ENCODE peak calls at places on chromosomes 16 and 17, in eight cellular contexts. Y is CD8-positive, alpha-beta T cell; Z is spleen; T is endothelial cell; D is mesothelial cell of epicardium; O is GM13977; E is OCI-LY7; C is Peyer's patch. G is an unnamed sample.
A peak's percentile ranks its signal among the peaks of the same experiment; 100 is the strongest.

GRCh38 chr17:16491703-16492612 is at the start of gene LRRC75A:
- DNase-seq in Y (peak; percentile 33), Z (peak; percentile 88), T (peak; percentile 51), D (peak; percentile 76), O (peak; percentile 86), E (no peak), C (peak; percentile 21), G (no peak)

GRCh38 chr17:3659541-3660111 is 8.8 kb downstream of the TAX1BP3 start:
- DNase-seq in Y (no peak), Z (no peak), T (no peak), D (no peak), O (no peak), E (no peak), C (no peak), G (peak; percentile 58)

GRCh38 chr17:35188111-35188510 is 6.1 kb downstream of the SLC35G3 start:
- DNase-seq in Y (no peak), Z (no peak), T (no peak), D (no peak), O (no peak), E (no peak), C (no peak), G (no peak)

GRCh38 chr16:14658063-14658462 is 25.3 kb downstream of the BFAR start:
- DNase-seq in Y (no peak), Z (no peak), T (no peak), D (no peak), O (peak; percentile 54), E (peak; percentile 63), C (no peak), G (no peak)

GRCh38 chr16:8622315-8622656 is 788 bp downstream of the METTL22 start:
- DNase-seq in Y (no peak), Z (no peak), T (peak; percentile 6), D (no peak), O (peak; percentile 48), E (peak; percentile 16), C (no peak), G (no peak)

GRCh38 chr16:85715169-85716015 is 26.6 kb upstream of the GINS2 start:
- DNase-seq in Y (no peak), Z (no peak), T (no peak), D (no peak), O (no peak), E (no peak), C (no peak), G (no peak)

GRCh38 chr17:35312790-35313711 is 60.4 kb downstream of the SLFN11 start:
- DNase-seq in Y (peak; percentile 77), Z (peak; percentile 89), T (peak; percentile 46), D (no peak), O (peak; percentile 69), E (peak; percentile 66), C (peak; percentile 80), G (no peak)

GRCh38 chr17:5118219-5118618 is 2.4 kb downstream of the USP6 start:
- DNase-seq in Y (no peak), Z (no peak), T (no peak), D (no peak), O (no peak), E (no peak), C (no peak), G (no peak)

GRCh38 chr16:23595951-23596720 is at the start of gene NDUFAB1:
- DNase-seq in Y (peak; percentile 86), Z (peak; percentile 99), T (peak; percentile 96), D (peak; percentile 96), O (peak; percentile 95), E (peak; percentile 93), C (peak; percentile 88), G (peak; percentile 62)

GRCh38 chr17:27259356-27259755 is 34.6 kb upstream of the WSB1 start:
- DNase-seq in Y (no peak), Z (no peak), T (no peak), D (no peak), O (no peak), E (no peak), C (no peak), G (no peak)

GRCh38 chr17:4665027-4665426 is 23.5 kb upstream of the ALOX15 start:
- DNase-seq in Y (no peak), Z (no peak), T (no peak), D (no peak), O (no peak), E (no peak), C (no peak), G (no peak)

GRCh38 chr17:72187544-72187943 is 66.7 kb downstream of the SOX9 start:
- DNase-seq in Y (no peak), Z (no peak), T (no peak), D (no peak), O (no peak), E (no peak), C (no peak), G (no peak)

GRCh38 chr16:77408607-77409006 is 26.2 kb downstream of the ADAMTS18 start:
- DNase-seq in Y (no peak), Z (no peak), T (no peak), D (no peak), O (no peak), E (no peak), C (no peak), G (no peak)

GRCh38 chr16:79293831-79294230 is 306.7 kb downstream of the MAF start:
- DNase-seq in Y (no peak), Z (no peak), T (no peak), D (no peak), O (no peak), E (no peak), C (no peak), G (no peak)

GRCh38 chr17:74529243-74529642 is 2.0 kb downstream of the CD300LB start:
- DNase-seq in Y (no peak), Z (no peak), T (peak; percentile 1), D (peak; percentile 20), O (peak; percentile 0), E (no peak), C (peak; percentile 11), G (no peak)

GRCh38 chr17:46951681-46952080 is 27.4 kb downstream of the RPRML start:
- DNase-seq in Y (no peak), Z (no peak), T (no peak), D (no peak), O (no peak), E (no peak), C (no peak), G (no peak)

GRCh38 chr17:59786536-59787319 is 79.3 kb downstream of the VMP1 start:
- DNase-seq in Y (peak; percentile 55), Z (no peak), T (no peak), D (peak; percentile 49), O (peak; percentile 66), E (peak; percentile 68), C (peak; percentile 69), G (no peak)

DNA sequence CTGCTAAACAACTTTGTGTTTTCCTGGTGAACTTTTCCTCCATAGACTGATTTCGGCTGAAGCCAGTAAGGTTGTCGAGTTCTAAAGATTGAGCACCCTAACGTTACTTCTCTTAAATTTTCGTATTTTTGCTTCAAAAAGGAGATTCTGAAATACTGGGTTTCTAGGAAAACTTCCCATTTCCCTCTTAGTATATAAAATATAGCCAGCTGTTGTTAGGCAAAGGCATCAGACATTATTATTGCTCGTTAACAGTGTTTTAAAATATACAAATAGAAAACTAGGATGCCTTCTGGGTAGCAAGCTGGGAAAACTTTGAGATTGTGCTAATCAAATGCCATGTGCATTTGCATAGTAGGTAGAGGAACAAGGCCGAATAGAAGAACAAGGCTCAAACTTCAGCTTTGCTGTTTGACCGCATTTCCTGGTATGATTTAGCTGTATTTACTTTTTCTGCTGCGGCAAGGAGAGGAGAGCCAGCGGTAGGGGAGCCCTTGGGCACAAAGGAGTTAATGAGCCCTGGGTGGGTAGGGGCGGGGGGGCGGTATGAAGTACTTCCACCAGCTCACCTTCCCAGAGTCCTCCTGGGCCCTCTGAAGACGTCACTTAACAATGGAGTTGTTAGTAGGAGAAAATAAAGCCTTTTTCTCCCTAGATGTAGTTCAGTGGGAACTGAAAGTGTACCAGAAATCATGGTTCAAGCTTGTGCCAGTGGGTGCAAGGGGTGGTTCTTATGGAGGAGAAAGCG is 151.9 kb downstream of the MSI2 start:
- DNase-seq in Y (no peak), Z (no peak), T (no peak), D (no peak), O (peak; percentile 67), E (peak; percentile 59), C (no peak), G (no peak)
- TF ChIP-seq CTCF in Y (no peak), Z (no peak), T (no peak), D (no peak), O (no peak), E (no peak), C (no peak), G (no peak)

GRCh38 chr16:228917-229730 is at the start of gene LUC7L:
- DNase-seq in Y (peak; percentile 83), Z (peak; percentile 96), T (peak; percentile 91), D (peak; percentile 92), O (peak; percentile 93), E (peak; percentile 89), C (peak; percentile 87), G (peak; percentile 41)
- TF ChIP-seq CTCF in Y (no peak), Z (no peak), T (no peak), D (no peak), O (no peak), E (no peak), C (no peak), G (no peak)

GRCh38 chr17:43645765-43646481 is 15.8 kb downstream of the MEOX1 start:
- DNase-seq in Y (peak; percentile 11), Z (peak; percentile 88), T (peak; percentile 73), D (no peak), O (no peak), E (no peak), C (no peak), G (peak; percentile 48)
- TF ChIP-seq CTCF in Y (no peak), Z (no peak), T (peak; percentile 35), D (no peak), O (no peak), E (no peak), C (no peak), G (no peak)

GRCh38 chr17:76538941-76539340 is 903 bp upstream of the PRCD start:
- DNase-seq in Y (no peak), Z (no peak), T (no peak), D (no peak), O (no peak), E (no peak), C (no peak), G (no peak)

GRCh38 chr17:76541739-76542450 is 2.1 kb downstream of the PRCD start:
- DNase-seq in Y (no peak), Z (peak; percentile 25), T (no peak), D (no peak), O (no peak), E (no peak), C (no peak), G (no peak)

GRCh38 chr17:76542566-76542971 is 2.7 kb downstream of the PRCD start:
- DNase-seq in Y (no peak), Z (peak; percentile 64), T (no peak), D (no peak), O (no peak), E (no peak), C (no peak), G (no peak)

GRCh38 chr17:76539631-76540271 is at the start of gene PRCD:
- DNase-seq in Y (no peak), Z (peak; percentile 74), T (no peak), D (no peak), O (no peak), E (peak; percentile 30), C (no peak), G (no peak)

GRCh38 chr17:76540381-76541300 is 797 bp downstream of the PRCD start:
- DNase-seq in Y (no peak), Z (peak; percentile 88), T (peak; percentile 85), D (peak; percentile 87), O (peak; percentile 82), E (peak; percentile 75), C (peak; percentile 54), G (peak; percentile 73)
- TF ChIP-seq CTCF in Y (no peak), Z (no peak), T (no peak), D (no peak), O (no peak), E (no peak), C (peak; percentile 26), G (no peak)

GRCh38 chr16:4263504-4264436 is 9.1 kb downstream of the TFAP4 start:
- DNase-seq in Y (no peak), Z (peak; percentile 82), T (peak; percentile 49), D (peak; percentile 71), O (no peak), E (peak; percentile 30), C (peak; percentile 30), G (no peak)
- TF ChIP-seq CTCF in Y (no peak), Z (no peak), T (no peak), D (no peak), O (no peak), E (no peak), C (no peak), G (no peak)